ENCODE peak calls at places on chromosomes 3 and 15, in nine cellular contexts. One of them, this sample, is unnamed.

GRCh38 chr3:184582583-184582982 is 21.0 kb downstream of the EPHB3 start:
- DNase-seq in BJ: no peak
- DNase-seq in Peyer's patch: no peak
- DNase-seq in fibroblast of the aortic adventitia: peak
- DNase-seq in fibroblast of mammary gland: peak
- DNase-seq in body of pancreas: no peak
- DNase-seq in astrocyte of the spinal cord: peak
- DNase-seq in ovary: peak
- DNase-seq in K562: no peak
- DNase-seq in this sample: peak

GRCh38 chr3:166864473-166865467 is 515.3 kb downstream of the ZBBX start:
- DNase-seq in K562: no peak
- DNase-seq in BJ: no peak
- DNase-seq in ovary: no peak
- DNase-seq in fibroblast of mammary gland: no peak
- DNase-seq in astrocyte of the spinal cord: no peak
- DNase-seq in body of pancreas: no peak
- DNase-seq in fibroblast of the aortic adventitia: no peak
- DNase-seq in Peyer's patch: no peak
- DNase-seq in this sample: no peak

GRCh38 chr3:46845860-46846623 is 17.2 kb downstream of the MYL3 start:
- DNase-seq in fibroblast of mammary gland: peak
- DNase-seq in astrocyte of the spinal cord: peak
- DNase-seq in BJ: peak
- DNase-seq in Peyer's patch: peak
- DNase-seq in K562: peak
- DNase-seq in ovary: peak
- DNase-seq in fibroblast of the aortic adventitia: peak
- DNase-seq in body of pancreas: peak
- DNase-seq in this sample: peak

GRCh38 chr3:184659797-184660301 is 52.0 kb downstream of the MAGEF1 start:
- DNase-seq in K562: no peak
- DNase-seq in fibroblast of mammary gland: no peak
- DNase-seq in BJ: no peak
- DNase-seq in astrocyte of the spinal cord: no peak
- DNase-seq in fibroblast of the aortic adventitia: no peak
- DNase-seq in Peyer's patch: no peak
- DNase-seq in body of pancreas: no peak
- DNase-seq in ovary: no peak
- DNase-seq in this sample: peak

GRCh38 chr15:80478075-80478474 is 73.9 kb downstream of the ARNT2 start:
- DNase-seq in Peyer's patch: no peak
- DNase-seq in BJ: no peak
- DNase-seq in ovary: no peak
- DNase-seq in body of pancreas: no peak
- DNase-seq in fibroblast of the aortic adventitia: peak
- DNase-seq in fibroblast of mammary gland: peak
- DNase-seq in astrocyte of the spinal cord: peak
- DNase-seq in K562: no peak
- DNase-seq in this sample: peak

GRCh38 chr3:13414040-13414729 is 5.9 kb downstream of the NUP210 start:
- DNase-seq in body of pancreas: no peak
- DNase-seq in K562: peak
- DNase-seq in fibroblast of the aortic adventitia: no peak
- DNase-seq in astrocyte of the spinal cord: no peak
- DNase-seq in Peyer's patch: peak
- DNase-seq in ovary: no peak
- DNase-seq in BJ: no peak
- DNase-seq in fibroblast of mammary gland: no peak
- DNase-seq in this sample: no peak

GRCh38 chr15:26665950-26666921 is 106.6 kb downstream of the GABRB3 start:
- DNase-seq in K562: no peak
- DNase-seq in body of pancreas: no peak
- DNase-seq in astrocyte of the spinal cord: no peak
- DNase-seq in ovary: no peak
- DNase-seq in BJ: no peak
- DNase-seq in fibroblast of mammary gland: no peak
- DNase-seq in fibroblast of the aortic adventitia: no peak
- DNase-seq in Peyer's patch: no peak
- DNase-seq in this sample: no peak

GRCh38 chr3:50632450-50632849 is 15.5 kb downstream of the MAPKAPK3 start:
- DNase-seq in Peyer's patch: no peak
- DNase-seq in fibroblast of the aortic adventitia: no peak
- DNase-seq in body of pancreas: no peak
- DNase-seq in fibroblast of mammary gland: no peak
- DNase-seq in astrocyte of the spinal cord: no peak
- DNase-seq in BJ: no peak
- DNase-seq in ovary: no peak
- DNase-seq in K562: no peak
- DNase-seq in this sample: no peak

GRCh38 chr3:4139462-4140140 is 163.6 kb upstream of the SETMAR start:
- DNase-seq in K562: no peak
- DNase-seq in astrocyte of the spinal cord: no peak
- DNase-seq in ovary: no peak
- DNase-seq in fibroblast of the aortic adventitia: no peak
- DNase-seq in body of pancreas: no peak
- DNase-seq in fibroblast of mammary gland: no peak
- DNase-seq in BJ: no peak
- DNase-seq in Peyer's patch: no peak
- DNase-seq in this sample: no peak

GRCh38 chr3:158748237-158748828 is 16.1 kb upstream of the RARRES1 start:
- DNase-seq in astrocyte of the spinal cord: no peak
- DNase-seq in body of pancreas: peak
- DNase-seq in fibroblast of the aortic adventitia: no peak
- DNase-seq in Peyer's patch: no peak
- DNase-seq in BJ: no peak
- DNase-seq in K562: no peak
- DNase-seq in fibroblast of mammary gland: peak
- DNase-seq in ovary: no peak
- DNase-seq in this sample: peak

GRCh38 chr3:39388741-39389248 is 5.6 kb downstream of the SLC25A38 start:
- DNase-seq in fibroblast of the aortic adventitia: no peak
- DNase-seq in fibroblast of mammary gland: no peak
- DNase-seq in BJ: no peak
- DNase-seq in ovary: no peak
- DNase-seq in Peyer's patch: no peak
- DNase-seq in astrocyte of the spinal cord: no peak
- DNase-seq in body of pancreas: no peak
- DNase-seq in K562: peak
- DNase-seq in this sample: no peak

GRCh38 chr15:49361370-49361769 is 61.7 kb upstream of the FGF7 start:
- DNase-seq in fibroblast of mammary gland: peak
- DNase-seq in Peyer's patch: no peak
- DNase-seq in ovary: no peak
- DNase-seq in fibroblast of the aortic adventitia: no peak
- DNase-seq in BJ: no peak
- DNase-seq in K562: no peak
- DNase-seq in body of pancreas: no peak
- DNase-seq in astrocyte of the spinal cord: no peak
- DNase-seq in this sample: no peak

GRCh38 chr3:51703026-51703775 is 3.7 kb upstream of the GRM2 start:
- DNase-seq in fibroblast of the aortic adventitia: no peak
- DNase-seq in fibroblast of mammary gland: no peak
- DNase-seq in Peyer's patch: no peak
- DNase-seq in ovary: no peak
- DNase-seq in astrocyte of the spinal cord: no peak
- DNase-seq in body of pancreas: no peak
- DNase-seq in K562: no peak
- DNase-seq in BJ: no peak
- DNase-seq in this sample: no peak

GRCh38 chr3:178739720-178740119 is 203.5 kb downstream of the KCNMB2 start:
- DNase-seq in K562: no peak
- DNase-seq in body of pancreas: no peak
- DNase-seq in fibroblast of the aortic adventitia: no peak
- DNase-seq in Peyer's patch: no peak
- DNase-seq in ovary: no peak
- DNase-seq in fibroblast of mammary gland: no peak
- DNase-seq in BJ: no peak
- DNase-seq in astrocyte of the spinal cord: no peak
- DNase-seq in this sample: no peak

GRCh38 chr3:196918968-196919367 is 23.4 kb downstream of the NCBP2 start:
- DNase-seq in fibroblast of mammary gland: no peak
- DNase-seq in Peyer's patch: no peak
- DNase-seq in body of pancreas: no peak
- DNase-seq in ovary: no peak
- DNase-seq in K562: no peak
- DNase-seq in BJ: no peak
- DNase-seq in astrocyte of the spinal cord: no peak
- DNase-seq in fibroblast of the aortic adventitia: no peak
- DNase-seq in this sample: no peak

GRCh38 chr3:46674031-46674592 is 19.4 kb downstream of the ALS2CL start:
- DNase-seq in Peyer's patch: no peak
- DNase-seq in astrocyte of the spinal cord: no peak
- DNase-seq in fibroblast of the aortic adventitia: no peak
- DNase-seq in K562: peak
- DNase-seq in ovary: no peak
- DNase-seq in fibroblast of mammary gland: no peak
- DNase-seq in body of pancreas: peak
- DNase-seq in BJ: no peak
- DNase-seq in this sample: no peak

GRCh38 chr15:64383760-64384159 is 2.5 kb upstream of the PCLAF start:
- DNase-seq in Peyer's patch: no peak
- DNase-seq in ovary: no peak
- DNase-seq in K562: no peak
- DNase-seq in fibroblast of mammary gland: no peak
- DNase-seq in body of pancreas: no peak
- DNase-seq in BJ: no peak
- DNase-seq in astrocyte of the spinal cord: no peak
- DNase-seq in fibroblast of the aortic adventitia: no peak
- DNase-seq in this sample: no peak

GRCh38 chr15:64386291-64386690 is 1.3 kb upstream of the TRIP4 start:
- DNase-seq in ovary: no peak
- DNase-seq in K562: no peak
- DNase-seq in fibroblast of the aortic adventitia: no peak
- DNase-seq in Peyer's patch: no peak
- DNase-seq in BJ: no peak
- DNase-seq in body of pancreas: no peak
- DNase-seq in astrocyte of the spinal cord: no peak
- DNase-seq in fibroblast of mammary gland: no peak
- DNase-seq in this sample: no peak

GRCh38 chr15:64387562-64388168 is at the start of gene TRIP4:
- DNase-seq in astrocyte of the spinal cord: peak
- DNase-seq in Peyer's patch: peak
- DNase-seq in BJ: peak
- DNase-seq in body of pancreas: peak
- DNase-seq in fibroblast of the aortic adventitia: peak
- DNase-seq in ovary: peak
- DNase-seq in fibroblast of mammary gland: peak
- DNase-seq in K562: peak
- DNase-seq in this sample: peak
- TF ChIP-seq CTCF in astrocyte of the spinal cord: no peak
- TF ChIP-seq CTCF in Peyer's patch: peak
- TF ChIP-seq CTCF in BJ: peak
- TF ChIP-seq CTCF in body of pancreas: no peak
- TF ChIP-seq CTCF in fibroblast of the aortic adventitia: no peak
- TF ChIP-seq CTCF in ovary: no peak
- TF ChIP-seq CTCF in fibroblast of mammary gland: no peak
- TF ChIP-seq CTCF in K562: peak
- TF ChIP-seq CTCF in this sample: peak

DNA sequence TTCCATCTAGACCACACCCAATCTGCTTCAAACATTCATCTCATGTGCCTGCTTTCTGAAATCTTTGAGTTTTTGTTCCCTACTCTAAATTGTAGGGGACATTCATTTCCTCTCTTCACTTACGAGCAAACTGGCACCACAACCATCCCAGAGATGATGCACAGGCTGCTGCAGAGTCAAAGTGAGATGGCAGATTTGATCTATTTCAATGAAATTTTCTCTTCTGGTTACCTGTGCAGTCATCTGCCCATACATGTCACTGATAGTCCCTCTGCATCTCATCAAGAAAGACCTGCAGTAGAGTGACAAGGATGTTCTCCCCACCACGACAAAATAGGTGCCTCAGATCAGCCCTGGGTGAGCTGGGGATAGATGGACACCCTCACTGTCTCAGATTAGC is 118.2 kb upstream of the TNFAIP8L3 start:
- DNase-seq in body of pancreas: no peak
- DNase-seq in Peyer's patch: no peak
- DNase-seq in BJ: no peak
- DNase-seq in astrocyte of the spinal cord: no peak
- DNase-seq in ovary: no peak
- DNase-seq in K562: no peak
- DNase-seq in fibroblast of mammary gland: no peak
- DNase-seq in fibroblast of the aortic adventitia: no peak
- DNase-seq in this sample: no peak
- H3K4me3 ChIP-seq in body of pancreas: no peak
- H3K4me3 ChIP-seq in Peyer's patch: no peak
- H3K4me3 ChIP-seq in BJ: no peak
- H3K4me3 ChIP-seq in astrocyte of the spinal cord: no peak
- H3K4me3 ChIP-seq in ovary: no peak
- H3K4me3 ChIP-seq in K562: no peak
- H3K4me3 ChIP-seq in fibroblast of mammary gland: no peak
- H3K4me3 ChIP-seq in fibroblast of the aortic adventitia: no peak
- H3K4me3 ChIP-seq in this sample: no peak

GRCh38 chr15:91941871-91942270 is 88.4 kb downstream of the SLCO3A1 start:
- DNase-seq in K562: no peak
- DNase-seq in astrocyte of the spinal cord: no peak
- DNase-seq in fibroblast of mammary gland: peak
- DNase-seq in fibroblast of the aortic adventitia: peak
- DNase-seq in BJ: no peak
- DNase-seq in ovary: no peak
- DNase-seq in Peyer's patch: no peak
- DNase-seq in body of pancreas: no peak
- DNase-seq in this sample: no peak
- TF ChIP-seq CTCF in K562: no peak
- TF ChIP-seq CTCF in astrocyte of the spinal cord: no peak
- TF ChIP-seq CTCF in fibroblast of mammary gland: no peak
- TF ChIP-seq CTCF in fibroblast of the aortic adventitia: peak
- TF ChIP-seq CTCF in BJ: no peak
- TF ChIP-seq CTCF in ovary: no peak
- TF ChIP-seq CTCF in Peyer's patch: no peak
- TF ChIP-seq CTCF in body of pancreas: no peak
- TF ChIP-seq CTCF in this sample: no peak

GRCh38 chr15:45166792-45167630 is 20.8 kb downstream of the SHF start:
- DNase-seq in Peyer's patch: peak
- DNase-seq in BJ: peak
- DNase-seq in fibroblast of mammary gland: peak
- DNase-seq in ovary: peak
- DNase-seq in fibroblast of the aortic adventitia: peak
- DNase-seq in body of pancreas: peak
- DNase-seq in K562: peak
- DNase-seq in astrocyte of the spinal cord: peak
- DNase-seq in this sample: peak

GRCh38 chr15:45168751-45169551 is 18.8 kb downstream of the SHF start:
- DNase-seq in fibroblast of mammary gland: no peak
- DNase-seq in ovary: no peak
- DNase-seq in fibroblast of the aortic adventitia: no peak
- DNase-seq in body of pancreas: no peak
- DNase-seq in astrocyte of the spinal cord: no peak
- DNase-seq in K562: peak
- DNase-seq in BJ: no peak
- DNase-seq in Peyer's patch: no peak
- DNase-seq in this sample: no peak

GRCh38 chr15:45169608-45170480 is 17.9 kb downstream of the SHF start:
- DNase-seq in BJ: no peak
- DNase-seq in K562: no peak
- DNase-seq in body of pancreas: no peak
- DNase-seq in astrocyte of the spinal cord: no peak
- DNase-seq in fibroblast of mammary gland: no peak
- DNase-seq in Peyer's patch: no peak
- DNase-seq in ovary: no peak
- DNase-seq in fibroblast of the aortic adventitia: no peak
- DNase-seq in this sample: no peak

GRCh38 chr15:45168286-45168685 is 19.5 kb downstream of the SHF start:
- DNase-seq in fibroblast of mammary gland: no peak
- DNase-seq in body of pancreas: no peak
- DNase-seq in fibroblast of the aortic adventitia: no peak
- DNase-seq in Peyer's patch: no peak
- DNase-seq in astrocyte of the spinal cord: no peak
- DNase-seq in BJ: no peak
- DNase-seq in K562: no peak
- DNase-seq in ovary: peak
- DNase-seq in this sample: no peak

GRCh38 chr15:45167631-45168205 is 20.0 kb downstream of the SHF start:
- DNase-seq in body of pancreas: no peak
- DNase-seq in K562: no peak
- DNase-seq in fibroblast of the aortic adventitia: no peak
- DNase-seq in fibroblast of mammary gland: no peak
- DNase-seq in ovary: no peak
- DNase-seq in BJ: no peak
- DNase-seq in astrocyte of the spinal cord: no peak
- DNase-seq in Peyer's patch: no peak
- DNase-seq in this sample: no peak
- H3K4me3 ChIP-seq in body of pancreas: no peak
- H3K4me3 ChIP-seq in K562: peak
- H3K4me3 ChIP-seq in fibroblast of the aortic adventitia: peak
- H3K4me3 ChIP-seq in fibroblast of mammary gland: peak
- H3K4me3 ChIP-seq in ovary: no peak
- H3K4me3 ChIP-seq in BJ: peak
- H3K4me3 ChIP-seq in astrocyte of the spinal cord: peak
- H3K4me3 ChIP-seq in Peyer's patch: peak
- H3K4me3 ChIP-seq in this sample: peak